ENCODE peak calls at places on chromosomes 3 and 15, in seven cellular contexts. One of them, this sample, is unnamed.

GRCh38 chr15:69996321-69996720 is 101.4 kb downstream of the TLE3 start:
- DNase-seq in epithelial cell of proximal tubule: no peak
- DNase-seq in NCI-H1436: no peak
- DNase-seq in IMR-90: no peak
- DNase-seq in Ammon's horn: no peak
- DNase-seq in effector memory CD8-positive, alpha-beta T cell: no peak
- DNase-seq in esophagus muscularis mucosa: no peak
- DNase-seq in this sample: no peak

GRCh38 chr3:72274511-72275295 is 489.8 kb upstream of the PROK2 start:
- DNase-seq in NCI-H1436: no peak
- DNase-seq in esophagus muscularis mucosa: no peak
- DNase-seq in epithelial cell of proximal tubule: no peak
- DNase-seq in IMR-90: peak
- DNase-seq in Ammon's horn: peak
- DNase-seq in effector memory CD8-positive, alpha-beta T cell: no peak
- DNase-seq in this sample: peak

GRCh38 chr3:156723182-156723619 is 48.8 kb downstream of the TIPARP start:
- DNase-seq in Ammon's horn: no peak
- DNase-seq in NCI-H1436: no peak
- DNase-seq in effector memory CD8-positive, alpha-beta T cell: no peak
- DNase-seq in IMR-90: peak
- DNase-seq in esophagus muscularis mucosa: no peak
- DNase-seq in epithelial cell of proximal tubule: no peak
- DNase-seq in this sample: peak

GRCh38 chr3:177473184-177473583 is 275.9 kb upstream of the TBL1XR1 start:
- DNase-seq in esophagus muscularis mucosa: no peak
- DNase-seq in effector memory CD8-positive, alpha-beta T cell: no peak
- DNase-seq in NCI-H1436: no peak
- DNase-seq in Ammon's horn: no peak
- DNase-seq in epithelial cell of proximal tubule: no peak
- DNase-seq in IMR-90: peak
- DNase-seq in this sample: no peak

GRCh38 chr15:49301562-49301961 is 121.5 kb upstream of the FGF7 start:
- DNase-seq in effector memory CD8-positive, alpha-beta T cell: no peak
- DNase-seq in Ammon's horn: no peak
- DNase-seq in epithelial cell of proximal tubule: no peak
- DNase-seq in esophagus muscularis mucosa: no peak
- DNase-seq in IMR-90: peak
- DNase-seq in NCI-H1436: no peak
- DNase-seq in this sample: no peak

GRCh38 chr15:93771429-93772020 is 459.8 kb upstream of the MCTP2 start:
- DNase-seq in IMR-90: no peak
- DNase-seq in Ammon's horn: no peak
- DNase-seq in effector memory CD8-positive, alpha-beta T cell: no peak
- DNase-seq in epithelial cell of proximal tubule: no peak
- DNase-seq in NCI-H1436: no peak
- DNase-seq in esophagus muscularis mucosa: no peak
- DNase-seq in this sample: no peak

GRCh38 chr3:128385080-128385832 is 81.4 kb downstream of the DNAJB8 start:
- DNase-seq in epithelial cell of proximal tubule: peak
- DNase-seq in NCI-H1436: no peak
- DNase-seq in effector memory CD8-positive, alpha-beta T cell: no peak
- DNase-seq in IMR-90: peak
- DNase-seq in Ammon's horn: no peak
- DNase-seq in esophagus muscularis mucosa: no peak
- DNase-seq in this sample: peak

GRCh38 chr15:65088643-65089021 is 12.1 kb downstream of the KBTBD13 start:
- DNase-seq in IMR-90: no peak
- DNase-seq in Ammon's horn: no peak
- DNase-seq in effector memory CD8-positive, alpha-beta T cell: no peak
- DNase-seq in NCI-H1436: no peak
- DNase-seq in esophagus muscularis mucosa: no peak
- DNase-seq in epithelial cell of proximal tubule: no peak
- DNase-seq in this sample: no peak

GRCh38 chr3:174495231-174495755 is 363.8 kb upstream of the NAALADL2 start:
- DNase-seq in NCI-H1436: no peak
- DNase-seq in Ammon's horn: no peak
- DNase-seq in effector memory CD8-positive, alpha-beta T cell: no peak
- DNase-seq in IMR-90: peak
- DNase-seq in esophagus muscularis mucosa: no peak
- DNase-seq in epithelial cell of proximal tubule: no peak
- DNase-seq in this sample: no peak

GRCh38 chr15:66133247-66133646 is 120.3 kb downstream of the MEGF11 start:
- DNase-seq in Ammon's horn: peak
- DNase-seq in effector memory CD8-positive, alpha-beta T cell: no peak
- DNase-seq in IMR-90: no peak
- DNase-seq in epithelial cell of proximal tubule: no peak
- DNase-seq in NCI-H1436: no peak
- DNase-seq in esophagus muscularis mucosa: no peak
- DNase-seq in this sample: no peak

GRCh38 chr3:143239026-143239425 is 119.5 kb downstream of the CHST2 start:
- DNase-seq in NCI-H1436: no peak
- DNase-seq in effector memory CD8-positive, alpha-beta T cell: no peak
- DNase-seq in IMR-90: peak
- DNase-seq in Ammon's horn: no peak
- DNase-seq in epithelial cell of proximal tubule: no peak
- DNase-seq in esophagus muscularis mucosa: no peak
- DNase-seq in this sample: no peak

GRCh38 chr3:99355465-99355864 is 282.9 kb upstream of the COL8A1 start:
- DNase-seq in effector memory CD8-positive, alpha-beta T cell: no peak
- DNase-seq in Ammon's horn: no peak
- DNase-seq in epithelial cell of proximal tubule: no peak
- DNase-seq in NCI-H1436: no peak
- DNase-seq in esophagus muscularis mucosa: no peak
- DNase-seq in IMR-90: no peak
- DNase-seq in this sample: no peak

GRCh38 chr3:127134466-127134865 is 58.5 kb upstream of the PRR23E start:
- DNase-seq in IMR-90: no peak
- DNase-seq in Ammon's horn: no peak
- DNase-seq in epithelial cell of proximal tubule: no peak
- DNase-seq in NCI-H1436: no peak
- DNase-seq in esophagus muscularis mucosa: no peak
- DNase-seq in effector memory CD8-positive, alpha-beta T cell: no peak
- DNase-seq in this sample: no peak

GRCh38 chr3:187750041-187750512 is 4.8 kb upstream of the BCL6 start:
- DNase-seq in epithelial cell of proximal tubule: peak
- DNase-seq in effector memory CD8-positive, alpha-beta T cell: no peak
- DNase-seq in NCI-H1436: no peak
- DNase-seq in esophagus muscularis mucosa: no peak
- DNase-seq in Ammon's horn: peak
- DNase-seq in IMR-90: peak
- DNase-seq in this sample: no peak

GRCh38 chr15:80159811-80160569 is 7.2 kb downstream of the FAH start:
- DNase-seq in Ammon's horn: no peak
- DNase-seq in esophagus muscularis mucosa: peak
- DNase-seq in NCI-H1436: no peak
- DNase-seq in effector memory CD8-positive, alpha-beta T cell: peak
- DNase-seq in IMR-90: peak
- DNase-seq in epithelial cell of proximal tubule: no peak
- DNase-seq in this sample: no peak

GRCh38 chr3:71348831-71349230 is 234.7 kb downstream of the FOXP1 start:
- DNase-seq in esophagus muscularis mucosa: no peak
- DNase-seq in IMR-90: no peak
- DNase-seq in Ammon's horn: no peak
- DNase-seq in effector memory CD8-positive, alpha-beta T cell: no peak
- DNase-seq in epithelial cell of proximal tubule: no peak
- DNase-seq in NCI-H1436: no peak
- DNase-seq in this sample: no peak

GRCh38 chr15:96254168-96254567 is 76.3 kb upstream of the NR2F2 start:
- DNase-seq in effector memory CD8-positive, alpha-beta T cell: no peak
- DNase-seq in IMR-90: no peak
- DNase-seq in epithelial cell of proximal tubule: no peak
- DNase-seq in esophagus muscularis mucosa: no peak
- DNase-seq in NCI-H1436: no peak
- DNase-seq in Ammon's horn: no peak
- DNase-seq in this sample: no peak

This sample was measured in left cardiac atrium.